ENCODE peak calls at places on chromosomes 7 and 10, in five cellular contexts. One of them, this sample, is unnamed.

GRCh38 chr7:136847858-136848257 is 20.6 kb upstream of the CHRM2 start:
- DNase-seq in NCI-H774: no peak
- DNase-seq in AG09309: no peak
- DNase-seq in activated CD8-positive, alpha-beta T cell treated with anti-CD3 and anti-CD28 coated beads for 36 hours: no peak
- DNase-seq in activated CD8-positive, alpha-beta memory T cell treated with anti-CD3 and anti-CD28 coated beads for 48 hours: no peak
- DNase-seq in this sample: no peak

GRCh38 chr7:112997831-112998230 is 88.8 kb downstream of the GPR85 start:
- DNase-seq in NCI-H774: no peak
- DNase-seq in AG09309: no peak
- DNase-seq in activated CD8-positive, alpha-beta T cell treated with anti-CD3 and anti-CD28 coated beads for 36 hours: no peak
- DNase-seq in activated CD8-positive, alpha-beta memory T cell treated with anti-CD3 and anti-CD28 coated beads for 48 hours: no peak
- DNase-seq in this sample: no peak

GRCh38 chr10:18157909-18158308 is 17.7 kb downstream of the CACNB2 start:
- DNase-seq in NCI-H774: no peak
- DNase-seq in AG09309: peak; percentile 50
- DNase-seq in activated CD8-positive, alpha-beta T cell treated with anti-CD3 and anti-CD28 coated beads for 36 hours: no peak
- DNase-seq in activated CD8-positive, alpha-beta memory T cell treated with anti-CD3 and anti-CD28 coated beads for 48 hours: no peak
- DNase-seq in this sample: no peak

GRCh38 chr7:100584677-100585510 is 1.0 kb downstream of the LRCH4 start:
- DNase-seq in NCI-H774: no peak
- DNase-seq in AG09309: peak; percentile 13
- DNase-seq in activated CD8-positive, alpha-beta T cell treated with anti-CD3 and anti-CD28 coated beads for 36 hours: peak; percentile 51
- DNase-seq in activated CD8-positive, alpha-beta memory T cell treated with anti-CD3 and anti-CD28 coated beads for 48 hours: no peak
- DNase-seq in this sample: no peak

GRCh38 chr10:118395919-118396318 is 53.8 kb upstream of the FAM204A start:
- DNase-seq in NCI-H774: no peak
- DNase-seq in AG09309: no peak
- DNase-seq in activated CD8-positive, alpha-beta T cell treated with anti-CD3 and anti-CD28 coated beads for 36 hours: no peak
- DNase-seq in activated CD8-positive, alpha-beta memory T cell treated with anti-CD3 and anti-CD28 coated beads for 48 hours: no peak
- DNase-seq in this sample: no peak

GRCh38 chr7:157792241-157792950 is 455.6 kb downstream of the DNAJB6 start:
- DNase-seq in NCI-H774: no peak
- DNase-seq in AG09309: no peak
- DNase-seq in activated CD8-positive, alpha-beta T cell treated with anti-CD3 and anti-CD28 coated beads for 36 hours: no peak
- DNase-seq in activated CD8-positive, alpha-beta memory T cell treated with anti-CD3 and anti-CD28 coated beads for 48 hours: no peak
- DNase-seq in this sample: no peak

GRCh38 chr7:92837214-92837749 is 909 bp upstream of the CDK6 start:
- DNase-seq in NCI-H774: no peak
- DNase-seq in AG09309: no peak
- DNase-seq in activated CD8-positive, alpha-beta T cell treated with anti-CD3 and anti-CD28 coated beads for 36 hours: no peak
- DNase-seq in activated CD8-positive, alpha-beta memory T cell treated with anti-CD3 and anti-CD28 coated beads for 48 hours: no peak
- DNase-seq in this sample: no peak

GRCh38 chr7:69358163-69358821 is 240.0 kb upstream of the AUTS2 start:
- DNase-seq in NCI-H774: no peak
- DNase-seq in AG09309: no peak
- DNase-seq in activated CD8-positive, alpha-beta T cell treated with anti-CD3 and anti-CD28 coated beads for 36 hours: no peak
- DNase-seq in activated CD8-positive, alpha-beta memory T cell treated with anti-CD3 and anti-CD28 coated beads for 48 hours: no peak
- DNase-seq in this sample: peak; percentile 16

GRCh38 chr10:22605168-22605567 is 109.2 kb downstream of the PIP4K2A start:
- DNase-seq in NCI-H774: no peak
- DNase-seq in AG09309: peak; percentile 65
- DNase-seq in activated CD8-positive, alpha-beta T cell treated with anti-CD3 and anti-CD28 coated beads for 36 hours: no peak
- DNase-seq in activated CD8-positive, alpha-beta memory T cell treated with anti-CD3 and anti-CD28 coated beads for 48 hours: no peak
- DNase-seq in this sample: no peak

GRCh38 chr7:141663081-141663510 is 38.9 kb downstream of the DENND11 start:
- DNase-seq in NCI-H774: no peak
- DNase-seq in AG09309: no peak
- DNase-seq in activated CD8-positive, alpha-beta T cell treated with anti-CD3 and anti-CD28 coated beads for 36 hours: no peak
- DNase-seq in activated CD8-positive, alpha-beta memory T cell treated with anti-CD3 and anti-CD28 coated beads for 48 hours: no peak
- DNase-seq in this sample: no peak

GRCh38 chr10:93495654-93496321 is 624 bp upstream of the CEP55 start:
- DNase-seq in NCI-H774: peak; percentile 5
- DNase-seq in AG09309: no peak
- DNase-seq in activated CD8-positive, alpha-beta T cell treated with anti-CD3 and anti-CD28 coated beads for 36 hours: peak; percentile 38
- DNase-seq in activated CD8-positive, alpha-beta memory T cell treated with anti-CD3 and anti-CD28 coated beads for 48 hours: no peak
- DNase-seq in this sample: peak; percentile 21

GRCh38 chr10:96924861-96925260 is 92.8 kb downstream of the LCOR start:
- DNase-seq in NCI-H774: no peak
- DNase-seq in AG09309: no peak
- DNase-seq in activated CD8-positive, alpha-beta T cell treated with anti-CD3 and anti-CD28 coated beads for 36 hours: no peak
- DNase-seq in activated CD8-positive, alpha-beta memory T cell treated with anti-CD3 and anti-CD28 coated beads for 48 hours: no peak
- DNase-seq in this sample: no peak

GRCh38 chr10:44756235-44756634 is 154.9 kb upstream of the TMEM72 start:
- DNase-seq in NCI-H774: no peak
- DNase-seq in AG09309: peak; percentile 37
- DNase-seq in activated CD8-positive, alpha-beta T cell treated with anti-CD3 and anti-CD28 coated beads for 36 hours: no peak
- DNase-seq in activated CD8-positive, alpha-beta memory T cell treated with anti-CD3 and anti-CD28 coated beads for 48 hours: no peak
- DNase-seq in this sample: no peak

GRCh38 chr7:108480311-108480710 is 24.1 kb upstream of the NRCAM start:
- DNase-seq in NCI-H774: no peak
- DNase-seq in AG09309: no peak
- DNase-seq in activated CD8-positive, alpha-beta T cell treated with anti-CD3 and anti-CD28 coated beads for 36 hours: no peak
- DNase-seq in activated CD8-positive, alpha-beta memory T cell treated with anti-CD3 and anti-CD28 coated beads for 48 hours: no peak
- DNase-seq in this sample: no peak

This sample was measured in BE2C.